ENCODE peak calls at places on chromosomes 12 and 14, in four cellular contexts. Y is NCI-H1092, T is adipocyte, H is RPMI7951. N is an unnamed sample.
A peak's percentile ranks its signal among the peaks of the same experiment; 100 is the strongest.

GRCh38 chr14:76808990-76809389 is 3.7 kb downstream of the ANGEL1 start:
- DNase-seq in T (no peak), H (no peak), Y (no peak), N (no peak)

GRCh38 chr12:88300931-88301330 is 158.8 kb downstream of the TMTC3 start:
- DNase-seq in T (no peak), H (no peak), Y (no peak), N (no peak)

GRCh38 chr14:66662374-66662773 is 154.4 kb downstream of the GPHN start:
- DNase-seq in H (peak; percentile 13), T (peak; percentile 12), Y (no peak), N (no peak)

GRCh38 chr12:118190266-118190665 is 54.3 kb downstream of the PEBP1 start:
- DNase-seq in H (peak; percentile 39), T (peak; percentile 55), Y (no peak), N (no peak)

GRCh38 chr12:12017135-12017581 is 53.6 kb upstream of the BCL2L14 start:
- DNase-seq in T (no peak), H (peak; percentile 96), Y (no peak), N (no peak)

GRCh38 chr14:100653409-100653808 is 66.2 kb upstream of the BEGAIN start:
- DNase-seq in H (no peak), T (no peak), Y (no peak), N (no peak)

GRCh38 chr14:94123868-94124267 is 5.5 kb downstream of the IFI27L2 start:
- DNase-seq in Y (no peak), T (no peak), H (no peak), N (no peak)

GRCh38 chr12:94618995-94619695 is 31.2 kb downstream of the TMCC3 start:
- DNase-seq in Y (no peak), H (peak; percentile 87), T (peak; percentile 46), N (no peak)

GRCh38 chr14:101111620-101112290 is 208.2 kb upstream of the RTL1 start:
- DNase-seq in H (no peak), Y (no peak), T (no peak), N (no peak)

GRCh38 chr12:45350861-45351260 is 135.0 kb downstream of the ANO6 start:
- DNase-seq in T (no peak), Y (no peak), H (peak; percentile 39), N (no peak)

N was measured in NCI-H2029.